ENCODE peak calls at places on chromosomes 3 and 15, in four cellular contexts. Y is cardiac muscle cell, R is fibroblast of the aortic adventitia, O is hepatocyte. M is an unnamed sample.

GRCh38 chr3:101072299-101072698 is 79.1 kb upstream of the ABI3BP start:
- DNase-seq in Y (peak), R (peak), O (peak), M (peak)

GRCh38 chr15:75843618-75844610 is 667 bp downstream of the UBE2Q2 start:
- DNase-seq in O (peak), Y (peak), R (peak), M (peak)

GRCh38 chr15:60397772-60398445 is at the start of gene ANXA2:
- DNase-seq in Y (peak), O (peak), R (peak), M (peak)

GRCh38 chr15:63712828-63713520 is 115.8 kb downstream of the FBXL22 start:
- DNase-seq in Y (no peak), O (no peak), R (no peak), M (no peak)

GRCh38 chr3:60188803-60189202 is 1062.4 kb downstream of the FHIT start:
- DNase-seq in R (no peak), O (no peak), Y (no peak), M (no peak)

GRCh38 chr15:80020731-80021130 is 38.7 kb upstream of the ZFAND6 start:
- DNase-seq in R (no peak), O (no peak), Y (no peak), M (no peak)

GRCh38 chr3:96410006-96410730 is 404.2 kb upstream of the EPHA6 start:
- DNase-seq in O (no peak), Y (no peak), R (no peak), M (no peak)

GRCh38 chr3:17013050-17013449 is 128.3 kb downstream of the PLCL2 start:
- DNase-seq in Y (no peak), O (no peak), R (no peak), M (no peak)

GRCh38 chr3:51530485-51530884 is 8.0 kb upstream of the RAD54L2 start:
- DNase-seq in R (no peak), O (no peak), Y (no peak), M (no peak)

GRCh38 chr15:77807115-77807514 is 174.4 kb upstream of the LINGO1 start:
- DNase-seq in Y (no peak), O (no peak), R (no peak), M (no peak)

GRCh38 chr3:192570757-192571156 is 156.6 kb downstream of the FGF12 start:
- DNase-seq in Y (peak), R (peak), O (no peak), M (no peak)

GRCh38 chr3:74824366-74824765 is 209.9 kb upstream of the CNTN3 start:
- DNase-seq in R (no peak), O (peak), Y (no peak), M (no peak)

GRCh38 chr3:105585-105984 is 91.0 kb upstream of the CHL1 start:
- DNase-seq in O (no peak), R (no peak), Y (no peak), M (no peak)

GRCh38 chr3:127441764-127442163 is 148.8 kb downstream of the TPRA1 start:
- DNase-seq in O (no peak), Y (no peak), R (no peak), M (no peak)

GRCh38 chr3:3038201-3038991 is 71.8 kb downstream of the IL5RA start:
- DNase-seq in R (no peak), Y (no peak), O (peak), M (no peak)

GRCh38 chr3:184815046-184815930 is 3.3 kb downstream of the VPS8 start:
- DNase-seq in R (peak), Y (peak), O (no peak), M (peak)

GRCh38 chr15:99148851-99149276 is 44.0 kb downstream of the SYNM start:
- DNase-seq in O (no peak), R (no peak), Y (no peak), M (no peak)

GRCh38 chr15:32733276-32733675 is 15.5 kb downstream of the GREM1 start:
- DNase-seq in O (no peak), Y (peak), R (no peak), M (no peak)

GRCh38 chr15:61829514-61829889 is 230.7 kb downstream of the VPS13C start:
- DNase-seq in R (no peak), O (no peak), Y (no peak), M (no peak)

GRCh38 chr15:67198157-67198754 is 56.2 kb downstream of the AAGAB start:
- DNase-seq in O (no peak), R (no peak), Y (no peak), M (no peak)

GRCh38 chr3:10553586-10554235 is 48.3 kb upstream of the ATP2B2 start:
- DNase-seq in Y (peak), R (no peak), O (peak), M (peak)

GRCh38 chr3:6180171-6180570 is 680.7 kb upstream of the GRM7 start:
- DNase-seq in R (no peak), Y (no peak), O (no peak), M (no peak)

GRCh38 chr3:152436707-152437615 is 168.2 kb downstream of the MBNL1 start:
- DNase-seq in O (no peak), Y (no peak), R (no peak), M (no peak)

GRCh38 chr3:183638092-183638644 is 2.7 kb downstream of the KLHL24 start:
- DNase-seq in Y (no peak), R (peak), O (no peak), M (no peak)
- H3K4me3 ChIP-seq in Y (no peak), R (no peak), O (no peak), M (no peak)

DNA sequence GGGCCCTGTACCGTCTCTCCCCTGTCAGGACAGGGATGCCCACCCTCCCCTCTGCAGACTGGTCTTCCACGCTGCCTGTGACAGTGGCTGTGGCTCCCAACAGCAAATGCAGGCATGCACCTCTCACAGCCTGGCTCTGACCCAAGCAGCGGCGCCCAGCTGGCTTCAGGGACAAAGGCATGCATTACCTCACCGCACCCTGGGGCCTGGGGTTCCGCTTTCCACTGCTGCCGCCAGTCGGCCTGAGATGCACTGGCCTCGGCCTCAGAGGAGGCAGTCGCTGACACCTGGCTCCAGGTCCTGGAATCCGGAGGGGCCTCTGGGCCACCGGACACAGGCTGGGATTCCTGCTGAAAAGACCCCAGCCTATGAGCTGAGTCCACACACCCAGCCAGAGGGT is 70.3 kb downstream of the SCN5A start:
- DNase-seq in R (peak), O (no peak), Y (peak), M (peak)
- TF ChIP-seq CTCF in R (no peak), O (no peak), Y (no peak), M (no peak)

GRCh38 chr3:125358923-125359322 is 16.2 kb downstream of the ZNF148 start:
- DNase-seq in R (no peak), O (no peak), Y (no peak), M (no peak)

GRCh38 chr3:125357837-125358236 is 17.3 kb downstream of the ZNF148 start:
- DNase-seq in Y (no peak), R (no peak), O (no peak), M (no peak)

GRCh38 chr3:125356140-125357026 is 18.7 kb downstream of the ZNF148 start:
- DNase-seq in R (peak), O (no peak), Y (no peak), M (no peak)

GRCh38 chr3:125357032-125357658 is 18.0 kb downstream of the ZNF148 start:
- DNase-seq in R (peak), Y (peak), O (peak), M (peak)

DNA sequence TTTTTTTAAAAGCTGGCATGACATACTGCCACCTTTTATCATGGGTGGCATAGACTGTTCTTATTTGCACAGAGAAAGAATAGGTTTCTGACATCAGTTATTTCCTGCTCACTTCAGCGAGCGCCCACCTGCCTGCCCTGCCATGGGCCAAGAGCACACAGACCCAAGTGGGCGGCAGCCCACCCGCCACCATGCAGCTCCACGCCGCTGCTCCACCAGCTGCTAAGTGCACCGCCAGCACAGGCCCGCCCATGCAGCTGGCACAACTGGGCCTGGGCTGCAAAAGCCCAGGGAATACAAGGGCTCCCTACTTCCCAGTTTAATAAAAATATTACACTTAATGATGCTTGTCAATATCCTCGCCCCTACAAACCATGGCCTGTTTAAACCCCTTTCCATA is 15.4 kb downstream of the ZNF148 start:
- DNase-seq in R (no peak), Y (no peak), O (no peak), M (no peak)
- H3K4me3 ChIP-seq in R (no peak), Y (no peak), O (no peak), M (no peak)

DNA sequence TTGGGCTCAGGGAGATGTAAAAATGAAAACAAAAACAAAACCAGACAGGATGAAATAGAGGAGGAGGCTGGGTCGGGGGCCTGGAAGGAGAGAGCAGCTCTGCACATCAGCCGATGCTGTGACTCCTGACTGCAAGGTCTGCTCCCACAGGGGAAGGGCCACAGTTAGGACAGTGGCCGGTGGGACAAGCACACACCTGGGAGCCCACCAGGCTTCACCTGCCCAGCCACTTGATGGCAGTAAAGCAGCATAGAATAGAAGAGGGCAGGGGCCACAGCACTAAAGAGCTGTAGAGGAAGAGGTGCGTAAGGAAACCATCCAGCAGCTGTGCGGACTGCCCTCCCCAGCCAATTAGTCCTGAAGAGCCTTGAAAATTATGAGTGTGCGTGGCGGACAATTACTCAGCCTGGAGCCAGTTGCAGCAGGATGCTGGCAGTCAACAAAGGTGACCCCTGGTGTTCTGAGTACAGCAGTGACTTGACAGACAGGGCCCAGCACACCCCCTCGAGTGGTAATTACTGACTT is 29.8 kb downstream of the ALS2CL start:
- DNase-seq in Y (no peak), R (no peak), O (peak), M (no peak)
- TF ChIP-seq CTCF in Y (no peak), R (no peak), O (peak), M (peak)

DNA sequence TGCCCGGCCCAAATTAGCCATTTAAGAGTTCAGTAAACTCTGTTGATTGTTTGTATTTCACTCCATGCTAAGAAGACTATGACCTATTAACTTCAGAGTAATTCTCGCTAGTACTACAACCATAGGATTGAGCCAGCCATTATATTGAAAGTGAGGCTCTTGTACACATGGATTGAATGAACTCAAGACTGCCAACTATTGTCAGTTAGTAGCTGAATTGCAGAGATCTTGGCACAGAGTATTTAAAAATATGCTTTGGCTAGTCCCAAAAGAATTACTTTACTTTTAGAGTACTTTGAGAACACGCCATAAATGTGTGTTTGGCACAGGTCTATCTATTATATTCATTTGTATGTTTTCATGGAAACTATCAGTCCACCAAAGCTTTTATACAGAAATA is 226.7 kb upstream of the DCBLD2 start:
- DNase-seq in O (no peak), Y (peak), R (peak), M (no peak)
- H3K4me3 ChIP-seq in O (no peak), Y (no peak), R (no peak), M (no peak)

DNA sequence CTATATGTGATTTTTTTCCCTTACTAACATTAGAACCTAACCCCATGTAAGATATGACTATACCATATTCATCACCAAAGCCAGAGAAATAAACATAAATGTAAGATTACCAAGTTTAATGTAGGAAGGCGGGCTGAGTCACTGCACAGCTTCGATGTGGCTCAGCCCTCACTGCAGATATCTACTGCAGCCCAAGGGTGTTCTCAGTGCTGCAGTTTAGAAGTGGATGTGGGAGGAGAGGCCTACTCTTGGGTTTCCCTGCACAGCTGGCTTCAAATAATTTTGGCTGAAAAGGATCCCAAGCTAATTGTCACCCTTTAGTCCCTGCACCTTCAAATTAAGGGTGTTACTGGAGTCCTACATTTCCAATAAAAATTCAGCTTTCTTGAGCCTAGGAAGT is 9.2 kb downstream of the ARPP19 start:
- DNase-seq in O (no peak), R (peak), Y (peak), M (peak)
- TF ChIP-seq CTCF in O (no peak), R (no peak), Y (no peak), M (no peak)

GRCh38 chr3:39149498-39150169 is 3.8 kb downstream of the CSRNP1 start:
- DNase-seq in O (no peak), Y (no peak), R (no peak), M (no peak)
- H3K4me3 ChIP-seq in O (no peak), Y (no peak), R (no peak), M (peak)